ENCODE peak calls at places on chromosomes 12 and 14, in ten cellular contexts. N is cardiac muscle cell, S is vagina, Z is psoas muscle, B is dorsolateral prefrontal cortex, J is bronchial epithelial cell, F is astrocyte of the spinal cord, W is fibroblast of the aortic adventitia, V is WERI-Rb-1, Q is heart right ventricle. Y is an unnamed sample.

GRCh38 chr12:110279976-110280783 is 867 bp upstream of the ATP2A2 start:
- DNase-seq in N (no peak), S (peak; percentile 90), Z (peak; percentile 73), B (no peak), J (peak; percentile 66), F (peak; percentile 64), W (peak; percentile 38), V (no peak), Q (peak; percentile 63), Y (no peak)

GRCh38 chr14:68088463-68088862 is 268.9 kb downstream of the RAD51B start:
- DNase-seq in N (peak; percentile 56), S (no peak), Z (peak; percentile 51), B (no peak), J (no peak), F (peak; percentile 45), W (peak; percentile 28), V (no peak), Q (no peak), Y (no peak)

GRCh38 chr14:42884100-42884499 is 1277.4 kb downstream of the LRFN5 start:
- DNase-seq in N (peak; percentile 77), S (no peak), Z (no peak), B (no peak), J (peak; percentile 64), F (peak; percentile 85), W (peak; percentile 90), V (no peak), Q (no peak), Y (peak; percentile 55)

GRCh38 chr12:57166971-57167371 is 19.6 kb upstream of the LRP1-AS start:
- DNase-seq in N (no peak), S (no peak), Z (no peak), B (no peak), J (peak; percentile 96), F (peak; percentile 76), W (peak; percentile 67), V (no peak), Q (no peak), Y (no peak)

GRCh38 chr12:119602695-119603094 is 9.1 kb downstream of the TMEM233 start:
- DNase-seq in N (no peak), S (no peak), Z (no peak), B (no peak), J (no peak), F (no peak), W (no peak), V (no peak), Q (no peak), Y (no peak)

GRCh38 chr14:68235011-68235410 is 415.4 kb downstream of the RAD51B start:
- DNase-seq in N (no peak), S (no peak), Z (no peak), B (no peak), J (peak; percentile 59), F (no peak), W (no peak), V (no peak), Q (no peak), Y (no peak)

GRCh38 chr12:130431176-130431575 is 93.5 kb downstream of the PIWIL1 start:
- DNase-seq in N (no peak), S (no peak), Z (no peak), B (no peak), J (no peak), F (no peak), W (no peak), V (no peak), Q (no peak), Y (no peak)

GRCh38 chr14:65620195-65620594 is 207.7 kb downstream of the FUT8 start:
- DNase-seq in N (peak; percentile 6), S (no peak), Z (no peak), B (no peak), J (peak; percentile 56), F (no peak), W (no peak), V (no peak), Q (no peak), Y (no peak)

GRCh38 chr14:60510976-60511599 is 2.1 kb downstream of the SIX6 start:
- DNase-seq in N (no peak), S (no peak), Z (no peak), B (no peak), J (no peak), F (no peak), W (no peak), V (no peak), Q (peak; percentile 8), Y (no peak)

GRCh38 chr14:70245026-70245425 is 56.3 kb upstream of the SLC8A3 start:
- DNase-seq in N (no peak), S (no peak), Z (no peak), B (no peak), J (peak; percentile 18), F (no peak), W (no peak), V (no peak), Q (no peak), Y (no peak)

DNA sequence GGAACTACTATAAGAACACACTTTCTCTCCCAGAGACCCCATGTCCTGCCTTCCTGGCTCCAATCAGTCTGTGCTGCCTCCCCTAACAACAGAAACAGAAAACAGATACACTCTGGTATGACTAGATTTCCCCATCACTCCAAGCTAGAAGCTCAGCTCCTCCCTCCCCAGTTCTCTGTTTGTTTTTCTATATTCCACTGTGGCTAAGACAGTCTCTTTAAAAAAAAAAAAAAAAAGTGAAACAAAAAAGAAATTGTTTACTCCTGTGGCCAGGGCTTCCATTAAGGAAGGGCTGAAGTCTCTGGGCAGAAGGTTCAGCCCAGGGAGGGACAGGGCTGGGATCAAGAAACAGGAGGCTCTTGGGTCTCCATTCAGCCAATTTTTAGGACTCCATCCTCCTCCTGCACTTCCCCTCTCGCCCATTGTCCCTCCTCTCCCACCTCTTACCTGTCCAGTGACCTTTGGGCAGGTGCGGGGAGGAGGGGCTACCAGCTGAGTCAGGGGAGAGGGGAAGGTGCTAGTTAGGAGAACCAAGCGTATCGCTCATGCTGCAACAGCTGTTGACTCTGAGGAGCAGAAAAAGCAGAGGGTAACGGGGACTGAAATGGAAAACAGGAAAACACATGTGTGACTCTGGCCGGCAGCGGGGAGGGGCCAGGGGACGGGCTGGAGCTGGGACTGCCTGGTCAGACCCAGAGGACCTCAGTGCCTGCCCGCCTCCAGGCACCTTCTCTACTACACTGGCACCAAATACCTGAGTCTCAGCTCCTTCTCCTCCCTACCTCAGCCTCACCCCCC is 4.2 kb upstream of the SLC7A7 start:
- DNase-seq in N (peak; percentile 87), S (no peak), Z (no peak), B (no peak), J (no peak), F (peak; percentile 80), W (peak; percentile 75), V (no peak), Q (peak; percentile 42), Y (no peak)
- H3K4me3 ChIP-seq in N (no peak overlapping the region), S (peak overlapping the region; percentile 40), Z (peak overlapping the region; percentile 42), B (no peak overlapping the region), J (no peak overlapping the region), F (no peak overlapping the region), W (peak overlapping the region; percentile 39), V (no peak overlapping the region), Q (peak overlapping the region; percentile 45), Y (no peak overlapping the region)

DNA sequence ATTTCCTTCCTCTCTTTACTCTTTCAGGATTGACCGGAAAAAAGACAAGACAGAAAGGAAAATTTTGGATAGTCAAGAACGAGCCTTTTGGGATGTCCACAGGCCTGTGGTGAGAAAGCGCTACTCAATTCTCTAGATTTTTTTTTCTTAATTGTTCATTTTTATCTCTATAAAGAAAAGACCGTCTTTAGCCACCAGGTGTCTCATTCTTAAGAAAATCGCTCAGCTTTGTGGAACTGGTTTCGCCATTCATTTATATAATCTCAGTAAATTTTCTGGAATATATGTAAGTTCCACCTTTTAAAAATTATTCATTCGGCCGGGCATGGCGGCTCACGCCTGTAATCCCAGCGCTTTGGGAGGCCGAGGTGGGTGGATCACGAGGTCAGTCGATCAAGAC is 421.1 kb downstream of the DPF3 start:
- DNase-seq in N (no peak), S (no peak), Z (no peak), B (no peak), J (no peak), F (no peak), W (no peak), V (no peak), Q (no peak), Y (no peak)
- TF ChIP-seq CTCF in N (no peak), S (no peak), Z (no peak), B (no peak), J (no peak), F (no peak), W (no peak), V (no peak), Q (no peak), Y (peak; percentile 23)

GRCh38 chr12:10623131-10623530 is 9.7 kb upstream of the MAGOHB start:
- DNase-seq in N (no peak), S (no peak), Z (no peak), B (no peak), J (peak; percentile 7), F (no peak), W (no peak), V (no peak), Q (no peak), Y (no peak)

GRCh38 chr12:10624631-10625030 is 11.2 kb upstream of the MAGOHB start:
- DNase-seq in N (no peak), S (no peak), Z (no peak), B (no peak), J (no peak), F (no peak), W (no peak), V (peak; percentile 47), Q (no peak), Y (no peak)

GRCh38 chr12:10618338-10618987 is 5.1 kb upstream of the MAGOHB start:
- DNase-seq in N (peak; percentile 35), S (no peak), Z (no peak), B (no peak), J (peak; percentile 93), F (peak; percentile 79), W (peak; percentile 74), V (no peak), Q (no peak), Y (no peak)

GRCh38 chr12:10620078-10620779 is 6.8 kb upstream of the MAGOHB start:
- DNase-seq in N (no peak), S (no peak), Z (no peak), B (no peak), J (no peak), F (no peak), W (no peak), V (no peak), Q (no peak), Y (no peak)

GRCh38 chr12:10621278-10621677 is 7.9 kb upstream of the MAGOHB start:
- DNase-seq in N (no peak), S (no peak), Z (no peak), B (no peak), J (no peak), F (no peak), W (no peak), V (no peak), Q (no peak), Y (no peak)
- H3K4me3 ChIP-seq in N (no peak overlapping the region), S (no peak overlapping the region), Z (no peak overlapping the region), B (no peak overlapping the region), J (no peak overlapping the region), F (no peak overlapping the region), W (no peak overlapping the region), V (no peak overlapping the region), Q (no peak overlapping the region), Y (no peak overlapping the region)

DNA sequence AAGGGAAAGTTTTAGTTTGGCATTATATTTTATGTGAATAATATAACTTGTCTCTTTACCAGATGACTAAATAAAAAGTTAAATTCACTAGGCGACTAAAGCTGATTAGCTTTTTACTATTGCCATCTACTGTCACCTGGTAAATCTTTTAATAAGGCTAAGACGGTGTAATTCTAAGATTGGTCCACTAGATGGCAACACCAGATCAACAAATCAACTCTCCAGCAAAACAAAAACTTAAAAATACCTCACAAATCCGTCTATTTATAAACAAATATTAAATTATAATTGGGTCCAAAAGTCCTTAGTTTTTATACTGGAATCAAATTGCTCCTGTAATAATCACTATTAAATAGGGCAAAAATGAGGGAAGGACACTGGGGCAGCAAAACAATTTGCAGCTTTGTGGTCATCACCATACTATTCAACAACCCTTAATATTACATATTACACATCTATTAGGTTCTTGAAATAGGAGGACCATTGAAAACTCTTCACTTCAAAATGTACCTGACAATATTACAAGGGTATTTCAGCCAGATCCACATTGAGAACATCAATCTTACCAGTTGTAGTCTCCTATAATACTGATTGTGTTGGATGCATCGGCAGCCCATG is 47.9 kb downstream of the GALC start:
- DNase-seq in N (peak; percentile 73), S (no peak), Z (no peak), B (no peak), J (peak; percentile 57), F (peak; percentile 64), W (peak; percentile 80), V (no peak), Q (no peak), Y (peak; percentile 15)
- TF ChIP-seq CTCF in N (peak; percentile 60), S (peak; percentile 65), Z (peak; percentile 60), B (peak; percentile 64), J (peak; percentile 48), F (peak; percentile 54), W (peak; percentile 62), V (no peak), Q (peak; percentile 68), Y (peak; percentile 53)

Y was measured in retinal pigment epithelial cell.